ENCODE peak calls at places on chromosome 10, in five cellular contexts. G is PC-9; K is CD8-positive, alpha-beta T cell; A is HepG2; T is OCI-LY7. O is an unnamed sample. For H3K9me3, the result is how much of the 10 kb centered on the place peaks cover.

GRCh38 chr10:113221756-113222168 is 271.7 kb downstream of the TCF7L2 start:
- DNase-seq in G (no peak), K (no peak), A (no peak), T (no peak), O (no peak)

GRCh38 chr10:72049969-72050781 is 38.2 kb downstream of the SPOCK2 start:
- DNase-seq in G (no peak), K (no peak), A (peak), T (peak), O (no peak)

GRCh38 chr10:78923644-78924318 is 145.0 kb upstream of the ZMIZ1 start:
- DNase-seq in G (no peak), K (no peak), A (no peak), T (no peak), O (no peak)

GRCh38 chr10:78756604-78757442 is 311.9 kb upstream of the ZMIZ1 start:
- DNase-seq in G (peak), K (no peak), A (peak), T (no peak), O (no peak)

GRCh38 chr10:96073722-96074121 is 30.3 kb downstream of the CCNJ start:
- DNase-seq in G (no peak), K (no peak), A (no peak), T (no peak), O (no peak)

GRCh38 chr10:52740913-52741675 is 31.5 kb downstream of the MBL2 start:
- DNase-seq in G (peak), K (no peak), A (peak), T (peak), O (no peak)

GRCh38 chr10:99619090-99619800 is 994 bp downstream of the SLC25A28 start:
- DNase-seq in G (no peak), K (no peak), A (no peak), T (peak), O (no peak)

GRCh38 chr10:2955064-2955463 is 112.3 kb upstream of the PFKP start:
- DNase-seq in G (no peak), K (no peak), A (no peak), T (no peak), O (no peak)

GRCh38 chr10:126160971-126161630 is 227.2 kb downstream of the ADAM12 start:
- DNase-seq in G (no peak), K (no peak), A (no peak), T (no peak), O (no peak)

GRCh38 chr10:43683451-43684197 is 34.9 kb upstream of the ZNF32 start:
- DNase-seq in G (peak), K (no peak), A (peak), T (peak), O (no peak)

GRCh38 chr10:10397906-10398305 is 619.8 kb upstream of the CELF2 start:
- DNase-seq in G (no peak), K (no peak), A (no peak), T (no peak), O (no peak)

GRCh38 chr10:69303632-69304035 is 25.3 kb downstream of the HK1 start:
- DNase-seq in G (no peak), K (no peak), A (no peak), T (no peak), O (no peak)

GRCh38 chr10:3924344-3924743 is 139.3 kb upstream of the KLF6 start:
- DNase-seq in G (peak), K (no peak), A (no peak), T (no peak), O (no peak)

GRCh38 chr10:73625004-73625883 is 16.0 kb downstream of the MYOZ1 start:
- DNase-seq in G (peak), K (no peak), A (no peak), T (peak), O (peak)

GRCh38 chr10:51341216-51341615 is 266.9 kb downstream of the PRKG1 start:
- DNase-seq in G (no peak), K (no peak), A (no peak), T (no peak), O (no peak)

GRCh38 chr10:95445837-95446347 is 115.3 kb downstream of the SORBS1 start:
- DNase-seq in G (peak), K (no peak), A (peak), T (peak), O (no peak)

GRCh38 chr10:24128066-24128751 is 80.7 kb upstream of the KIAA1217 start:
- DNase-seq in G (no peak), K (no peak), A (no peak), T (no peak), O (no peak)

GRCh38 chr10:24209421-24209770 is 458 bp downstream of the KIAA1217 start:
- DNase-seq in G (no peak), K (no peak), A (no peak), T (no peak), O (no peak)

GRCh38 chr10:103676851-103677417 is 178.4 kb downstream of the SH3PXD2A start:
- DNase-seq in G (no peak), K (no peak), A (no peak), T (no peak), O (peak)

GRCh38 chr10:103677486-103677885 is 177.9 kb downstream of the SH3PXD2A start:
- DNase-seq in G (no peak), K (no peak), A (no peak), T (no peak), O (no peak)

GRCh38 chr10:103679096-103679790 is 176.1 kb downstream of the SH3PXD2A start:
- DNase-seq in G (no peak), K (no peak), A (no peak), T (no peak), O (no peak)

GRCh38 chr10:103676058-103676785 is 179.2 kb downstream of the SH3PXD2A start:
- DNase-seq in G (no peak), K (no peak), A (no peak), T (no peak), O (no peak)

GRCh38 chr10:103678104-103678526 is 177.3 kb downstream of the SH3PXD2A start:
- DNase-seq in G (no peak), K (peak), A (no peak), T (peak), O (peak)
- H3K27ac ChIP-seq in G (no peak), K (peak), A (no peak), T (peak), O (peak)

GRCh38 chr10:42598249-42598873 is 40.0 kb downstream of the ZNF33B start:
- DNase-seq in G (no peak), K (no peak), A (no peak), T (no peak), O (no peak)
- H3K9me3 ChIP-seq in G (under half), K (under half), A (under half), T (under half), O (under half)

GRCh38 chr10:49055231-49055850 is 60.0 kb downstream of the VSTM4 start:
- DNase-seq in G (no peak), K (no peak), A (no peak), T (no peak), O (no peak)

GRCh38 chr10:49053998-49054692 is 61.2 kb downstream of the VSTM4 start:
- DNase-seq in G (no peak), K (no peak), A (no peak), T (no peak), O (no peak)

GRCh38 chr10:49057481-49057880 is 57.8 kb downstream of the VSTM4 start:
- DNase-seq in G (no peak), K (no peak), A (no peak), T (no peak), O (no peak)

GRCh38 chr10:49054753-49055152 is 60.6 kb downstream of the VSTM4 start:
- DNase-seq in G (no peak), K (no peak), A (no peak), T (no peak), O (no peak)

DNA sequence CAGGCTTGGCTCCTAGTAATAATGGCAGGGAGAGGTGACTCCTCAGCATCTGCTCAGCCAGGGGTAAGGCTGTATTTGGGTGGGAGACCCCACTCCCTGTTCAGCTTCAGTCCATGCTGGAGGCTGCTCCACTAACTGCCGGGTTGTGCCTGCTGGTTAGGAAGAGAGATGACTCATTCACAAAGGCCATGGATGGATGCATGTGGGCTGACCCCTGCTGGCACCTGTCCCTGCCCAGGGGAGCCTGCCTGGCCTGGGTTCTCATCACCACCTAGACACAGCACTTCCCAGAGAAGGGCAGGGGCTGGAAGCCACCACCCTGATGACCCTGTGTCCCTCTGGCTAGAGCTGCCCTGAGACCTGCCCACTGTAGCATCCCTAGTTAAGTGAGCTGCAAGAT is 59.0 kb downstream of the VSTM4 start:
- DNase-seq in G (no peak), K (no peak), A (no peak), T (no peak), O (no peak)
- TF ChIP-seq CTCF in G (no peak), K (no peak), A (no peak), T (no peak), O (no peak)

DNA sequence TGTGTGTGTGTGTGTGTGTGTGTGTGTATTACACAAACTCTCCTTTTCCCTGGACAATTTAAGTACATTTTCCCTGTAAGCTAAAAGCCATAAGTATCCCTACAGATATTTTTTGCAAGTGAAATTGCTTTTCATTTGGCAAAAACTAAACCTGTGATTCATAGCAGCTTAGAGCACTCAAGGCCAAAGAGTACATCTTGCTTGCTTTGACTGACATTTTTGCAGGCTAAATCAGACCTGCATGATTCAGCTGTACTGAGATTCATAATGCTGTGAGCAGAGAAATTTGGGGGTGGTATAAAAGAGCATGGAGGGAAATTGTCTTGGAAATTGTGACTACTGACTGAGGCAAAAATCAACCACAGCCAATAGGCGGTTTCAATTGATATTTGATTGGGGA is 500.4 kb downstream of the GFRA1 start:
- DNase-seq in G (no peak), K (no peak), A (no peak), T (no peak), O (no peak)
- H3K27ac ChIP-seq in G (no peak), K (no peak), A (no peak), T (no peak), O (no peak)

DNA sequence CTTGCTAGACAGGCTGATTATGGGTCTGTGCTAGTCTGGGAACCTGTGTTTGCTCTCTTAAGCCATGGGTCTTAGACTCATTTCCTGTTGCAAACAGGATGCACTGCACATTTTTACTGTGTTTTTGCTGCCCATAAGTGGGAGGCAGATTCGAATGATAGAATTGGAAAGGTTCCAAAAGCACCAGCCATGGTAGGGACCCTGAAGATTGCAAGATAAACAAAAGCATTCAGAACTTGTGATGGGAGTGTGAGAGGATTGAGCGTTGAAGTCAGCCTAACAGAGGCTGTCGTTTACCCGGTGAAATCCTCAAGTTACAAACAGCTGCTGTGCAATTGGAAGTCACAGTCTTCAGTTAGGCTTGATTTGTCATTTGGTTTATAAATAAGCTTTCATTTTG is 192.6 kb upstream of the MKI67 start:
- DNase-seq in G (no peak), K (no peak), A (no peak), T (no peak), O (no peak)
- H3K9me3 ChIP-seq in G (under half), K (under half), A (under half), T (under half), O (under half)

O was measured in Peyer's patch.